ENCODE peak calls at places on chromosomes 12 and 14, in nine cellular contexts. One of them, this sample, is unnamed.

GRCh38 chr14:96051642-96052540 is 12.7 kb downstream of the C14orf132 start:
- DNase-seq in dorsolateral prefrontal cortex: no peak
- DNase-seq in body of pancreas: no peak
- DNase-seq in activated B cell treated with CpG ODN at 0.5 μM for 24 hours: no peak
- DNase-seq in activated CD4-positive, alpha-beta T cell treated with anti-CD3 and anti-CD28 coated beads, Interleukin-2, amount 50 U/mL, for 4 hours: no peak
- DNase-seq in HTR-8/SVneo: no peak
- DNase-seq in left cardiac atrium: no peak
- DNase-seq in K562: peak
- DNase-seq in SK-N-SH: no peak
- DNase-seq in this sample: peak

GRCh38 chr14:52399886-52400599 is 85.9 kb downstream of the PTGER2 start:
- DNase-seq in K562: no peak
- DNase-seq in dorsolateral prefrontal cortex: no peak
- DNase-seq in left cardiac atrium: no peak
- DNase-seq in activated CD4-positive, alpha-beta T cell treated with anti-CD3 and anti-CD28 coated beads, Interleukin-2, amount 50 U/mL, for 4 hours: no peak
- DNase-seq in body of pancreas: no peak
- DNase-seq in SK-N-SH: no peak
- DNase-seq in HTR-8/SVneo: peak
- DNase-seq in activated B cell treated with CpG ODN at 0.5 μM for 24 hours: no peak
- DNase-seq in this sample: no peak

GRCh38 chr12:32533971-32534590 is 134.7 kb downstream of the FGD4 start:
- DNase-seq in K562: peak
- DNase-seq in SK-N-SH: peak
- DNase-seq in activated B cell treated with CpG ODN at 0.5 μM for 24 hours: no peak
- DNase-seq in left cardiac atrium: peak
- DNase-seq in activated CD4-positive, alpha-beta T cell treated with anti-CD3 and anti-CD28 coated beads, Interleukin-2, amount 50 U/mL, for 4 hours: no peak
- DNase-seq in body of pancreas: peak
- DNase-seq in HTR-8/SVneo: peak
- DNase-seq in dorsolateral prefrontal cortex: no peak
- DNase-seq in this sample: peak

GRCh38 chr12:59173696-59174095 is 253.4 kb upstream of the LRIG3 start:
- DNase-seq in HTR-8/SVneo: no peak
- DNase-seq in dorsolateral prefrontal cortex: no peak
- DNase-seq in body of pancreas: no peak
- DNase-seq in left cardiac atrium: no peak
- DNase-seq in activated CD4-positive, alpha-beta T cell treated with anti-CD3 and anti-CD28 coated beads, Interleukin-2, amount 50 U/mL, for 4 hours: no peak
- DNase-seq in K562: no peak
- DNase-seq in SK-N-SH: no peak
- DNase-seq in activated B cell treated with CpG ODN at 0.5 μM for 24 hours: no peak
- DNase-seq in this sample: no peak

GRCh38 chr12:108425238-108425795 is 86.2 kb upstream of the CMKLR1 start:
- DNase-seq in K562: no peak
- DNase-seq in body of pancreas: no peak
- DNase-seq in HTR-8/SVneo: no peak
- DNase-seq in SK-N-SH: no peak
- DNase-seq in activated B cell treated with CpG ODN at 0.5 μM for 24 hours: no peak
- DNase-seq in dorsolateral prefrontal cortex: no peak
- DNase-seq in left cardiac atrium: no peak
- DNase-seq in activated CD4-positive, alpha-beta T cell treated with anti-CD3 and anti-CD28 coated beads, Interleukin-2, amount 50 U/mL, for 4 hours: no peak
- DNase-seq in this sample: no peak

GRCh38 chr12:70154087-70154486 is 89.1 kb upstream of the CNOT2 start:
- DNase-seq in HTR-8/SVneo: no peak
- DNase-seq in activated B cell treated with CpG ODN at 0.5 μM for 24 hours: no peak
- DNase-seq in activated CD4-positive, alpha-beta T cell treated with anti-CD3 and anti-CD28 coated beads, Interleukin-2, amount 50 U/mL, for 4 hours: no peak
- DNase-seq in body of pancreas: no peak
- DNase-seq in SK-N-SH: no peak
- DNase-seq in dorsolateral prefrontal cortex: no peak
- DNase-seq in K562: no peak
- DNase-seq in left cardiac atrium: no peak
- DNase-seq in this sample: no peak

GRCh38 chr12:104865080-104865479 is 93.0 kb downstream of the SLC41A2 start:
- DNase-seq in SK-N-SH: no peak
- DNase-seq in HTR-8/SVneo: no peak
- DNase-seq in body of pancreas: no peak
- DNase-seq in activated CD4-positive, alpha-beta T cell treated with anti-CD3 and anti-CD28 coated beads, Interleukin-2, amount 50 U/mL, for 4 hours: no peak
- DNase-seq in activated B cell treated with CpG ODN at 0.5 μM for 24 hours: no peak
- DNase-seq in K562: no peak
- DNase-seq in left cardiac atrium: no peak
- DNase-seq in dorsolateral prefrontal cortex: no peak
- DNase-seq in this sample: no peak

GRCh38 chr12:3724096-3724805 is 28.7 kb downstream of the CRACR2A start:
- DNase-seq in left cardiac atrium: no peak
- DNase-seq in SK-N-SH: no peak
- DNase-seq in body of pancreas: no peak
- DNase-seq in HTR-8/SVneo: no peak
- DNase-seq in K562: no peak
- DNase-seq in activated B cell treated with CpG ODN at 0.5 μM for 24 hours: no peak
- DNase-seq in dorsolateral prefrontal cortex: no peak
- DNase-seq in activated CD4-positive, alpha-beta T cell treated with anti-CD3 and anti-CD28 coated beads, Interleukin-2, amount 50 U/mL, for 4 hours: no peak
- DNase-seq in this sample: no peak

GRCh38 chr12:132414634-132415340 is 75.2 kb upstream of the FBRSL1 start:
- DNase-seq in left cardiac atrium: peak
- DNase-seq in body of pancreas: peak
- DNase-seq in activated B cell treated with CpG ODN at 0.5 μM for 24 hours: peak
- DNase-seq in SK-N-SH: peak
- DNase-seq in activated CD4-positive, alpha-beta T cell treated with anti-CD3 and anti-CD28 coated beads, Interleukin-2, amount 50 U/mL, for 4 hours: peak
- DNase-seq in dorsolateral prefrontal cortex: peak
- DNase-seq in HTR-8/SVneo: peak
- DNase-seq in K562: peak
- DNase-seq in this sample: peak

GRCh38 chr14:80926706-80927384 is 14.7 kb downstream of the CEP128 start:
- DNase-seq in body of pancreas: no peak
- DNase-seq in activated B cell treated with CpG ODN at 0.5 μM for 24 hours: no peak
- DNase-seq in dorsolateral prefrontal cortex: no peak
- DNase-seq in HTR-8/SVneo: no peak
- DNase-seq in activated CD4-positive, alpha-beta T cell treated with anti-CD3 and anti-CD28 coated beads, Interleukin-2, amount 50 U/mL, for 4 hours: no peak
- DNase-seq in left cardiac atrium: no peak
- DNase-seq in SK-N-SH: no peak
- DNase-seq in K562: no peak
- DNase-seq in this sample: no peak

GRCh38 chr12:123931686-123932321 is 40.8 kb downstream of the CCDC92 start:
- DNase-seq in dorsolateral prefrontal cortex: no peak
- DNase-seq in activated B cell treated with CpG ODN at 0.5 μM for 24 hours: no peak
- DNase-seq in SK-N-SH: no peak
- DNase-seq in K562: no peak
- DNase-seq in activated CD4-positive, alpha-beta T cell treated with anti-CD3 and anti-CD28 coated beads, Interleukin-2, amount 50 U/mL, for 4 hours: peak
- DNase-seq in left cardiac atrium: no peak
- DNase-seq in body of pancreas: no peak
- DNase-seq in HTR-8/SVneo: no peak
- DNase-seq in this sample: no peak

This sample was measured in left lobe of liver.